ENCODE peak calls at places on chromosome 18, in six cellular contexts. S is sigmoid colon; W is ovary; F is CD8-positive, alpha-beta memory T cell; G is right cardiac atrium; E is MM.1S. A is an unnamed sample.

GRCh38 chr18:76496200-76496890 is 1.3 kb upstream of the ZNF516 start:
- DNase-seq in S (peak; percentile 90), W (peak; percentile 89), F (no peak), G (peak; percentile 91), E (no peak), A (peak; percentile 83)

GRCh38 chr18:8095947-8096570 is 513.2 kb upstream of the RAB12 start:
- DNase-seq in S (no peak), W (no peak), F (no peak), G (no peak), E (no peak), A (no peak)

GRCh38 chr18:46399276-46399675 is 257.7 kb downstream of the LOXHD1 start:
- DNase-seq in S (no peak), W (no peak), F (no peak), G (no peak), E (no peak), A (no peak)

GRCh38 chr18:48828713-48829442 is 121.9 kb downstream of the SMAD7 start:
- DNase-seq in S (peak; percentile 67), W (peak; percentile 58), F (no peak), G (peak; percentile 76), E (no peak), A (peak; percentile 81)

GRCh38 chr18:67997496-67997895 is 481.0 kb upstream of the DSEL start:
- DNase-seq in S (no peak), W (no peak), F (no peak), G (no peak), E (no peak), A (no peak)

GRCh38 chr18:67035026-67035425 is 431.1 kb upstream of the CDH19 start:
- DNase-seq in S (no peak), W (no peak), F (no peak), G (no peak), E (no peak), A (no peak)

GRCh38 chr18:28248653-28249052 is 71.7 kb upstream of the CDH2 start:
- DNase-seq in S (no peak), W (no peak), F (no peak), G (no peak), E (no peak), A (no peak)

GRCh38 chr18:58668211-58668610 is 3.1 kb upstream of the MALT1 start:
- DNase-seq in S (no peak), W (no peak), F (no peak), G (no peak), E (no peak), A (no peak)

GRCh38 chr18:34978953-34979608 is 62.1 kb upstream of the MAPRE2 start:
- DNase-seq in S (peak; percentile 78), W (peak; percentile 43), F (peak; percentile 34), G (peak; percentile 66), E (peak; percentile 48), A (peak; percentile 77)

GRCh38 chr18:8844721-8845148 is 139.4 kb downstream of the MTCL1 start:
- DNase-seq in S (no peak), W (no peak), F (no peak), G (no peak), E (no peak), A (no peak)

GRCh38 chr18:22194151-22194598 is 24.8 kb downstream of the GATA6 start:
- DNase-seq in S (no peak), W (peak; percentile 52), F (no peak), G (peak; percentile 82), E (no peak), A (no peak)

DNA sequence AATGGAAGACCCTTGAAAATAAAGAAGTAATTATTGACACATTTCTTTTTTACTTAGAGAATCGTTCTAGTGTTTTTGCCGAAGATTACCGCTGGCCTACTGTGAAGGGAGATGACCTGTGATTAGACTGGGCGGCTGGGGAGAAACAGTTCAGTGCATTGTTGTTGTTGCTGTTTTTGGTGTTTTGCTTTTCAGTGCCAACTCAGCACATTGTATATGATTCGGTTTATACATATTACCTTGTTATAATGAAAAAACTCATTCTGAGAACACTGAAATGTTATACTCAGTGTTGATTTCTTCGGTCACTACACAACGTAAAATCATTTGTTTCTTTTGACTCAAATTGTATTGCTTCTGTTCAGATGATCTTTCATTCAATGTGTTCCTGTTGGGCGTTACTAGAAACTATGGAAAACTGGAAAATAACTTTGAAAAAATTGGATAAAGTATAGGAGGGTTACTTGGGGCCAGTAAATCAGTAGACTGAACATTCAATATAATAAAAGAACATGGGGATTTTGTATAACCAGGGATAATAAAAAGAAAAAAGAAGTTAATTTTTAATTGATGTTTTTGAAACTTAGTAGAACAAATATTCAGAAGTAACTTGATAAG is 3.3 kb downstream of the PMAIP1 start:
- DNase-seq in S (no peak), W (no peak), F (no peak), G (no peak), E (no peak), A (no peak)
- H3K4me1 ChIP-seq in S (peaks cover 12% of the 10 kb centered on the region), W (peaks cover 3% of the 10 kb centered on the region), F (peaks cover 56% of the 10 kb centered on the region), G (no peaks in the 10 kb centered on the region), E (peaks cover 5% of the 10 kb centered on the region), A (no peaks in the 10 kb centered on the region)

DNA sequence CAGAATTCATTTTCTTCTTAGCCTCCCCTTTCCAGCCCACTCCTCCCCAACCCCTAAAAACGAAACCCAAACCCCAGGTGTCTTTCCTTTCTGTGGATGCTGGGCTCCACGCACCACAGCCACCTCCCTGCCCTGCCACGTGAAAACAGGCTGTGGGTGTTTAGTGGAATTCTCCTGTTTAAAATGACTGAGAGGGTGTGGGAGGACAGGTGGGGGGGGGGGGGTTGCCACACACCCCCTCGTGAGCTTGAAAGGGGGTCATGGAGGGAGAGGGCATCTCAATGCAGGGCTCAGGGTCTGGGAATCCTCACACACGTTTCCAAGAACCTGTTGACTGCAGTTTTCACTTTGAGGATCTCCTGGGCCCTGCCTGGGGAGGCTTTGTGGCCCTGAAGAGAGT is 110.3 kb downstream of the FAM210A start:
- DNase-seq in S (no peak), W (no peak), F (no peak), G (no peak), E (no peak), A (no peak)
- H3K27ac ChIP-seq in S (no peak overlapping the region), W (no peak overlapping the region), F (no peak overlapping the region), G (peak overlapping the region; percentile 69), E (no peak overlapping the region), A (no peak overlapping the region)

GRCh38 chr18:3012306-3012919 is 531 bp downstream of the LPIN2 start:
- DNase-seq in S (peak; percentile 76), W (peak; percentile 77), F (peak; percentile 38), G (peak; percentile 81), E (no peak), A (peak; percentile 90)

GRCh38 chr18:3015203-3015590 is 2.3 kb upstream of the LPIN2 start:
- DNase-seq in S (no peak), W (no peak), F (no peak), G (peak; percentile 56), E (no peak), A (no peak)

GRCh38 chr18:3015851-3016250 is 2.9 kb upstream of the LPIN2 start:
- DNase-seq in S (no peak), W (no peak), F (no peak), G (no peak), E (no peak), A (no peak)

GRCh38 chr18:3014501-3015202 is 1.7 kb upstream of the LPIN2 start:
- DNase-seq in S (no peak), W (no peak), F (no peak), G (no peak), E (no peak), A (no peak)

GRCh38 chr18:3012920-3013810 is at the start of gene LPIN2:
- DNase-seq in S (peak; percentile 99), W (peak; percentile 100), F (peak; percentile 91), G (peak; percentile 100), E (peak; percentile 98), A (peak; percentile 99)
- H3K4me1 ChIP-seq in S (peaks cover 26% of the 10 kb centered on the region), W (peaks cover 9% of the 10 kb centered on the region), F (peaks cover 71% of the 10 kb centered on the region), G (peaks cover 6% of the 10 kb centered on the region), E (peaks cover 5% of the 10 kb centered on the region), A (peaks cover 20% of the 10 kb centered on the region)

GRCh38 chr18:55302337-55302833 is 285.6 kb downstream of the TCF4 start:
- DNase-seq in S (no peak), W (no peak), F (no peak), G (no peak), E (no peak), A (no peak)

GRCh38 chr18:55301196-55301540 is 286.8 kb downstream of the TCF4 start:
- DNase-seq in S (no peak), W (no peak), F (no peak), G (no peak), E (no peak), A (no peak)

GRCh38 chr18:55301836-55302235 is 286.2 kb downstream of the TCF4 start:
- DNase-seq in S (no peak), W (no peak), F (no peak), G (no peak), E (no peak), A (no peak)

GRCh38 chr18:55296761-55297160 is 291.2 kb downstream of the TCF4 start:
- DNase-seq in S (no peak), W (no peak), F (no peak), G (no peak), E (no peak), A (no peak)

DNA sequence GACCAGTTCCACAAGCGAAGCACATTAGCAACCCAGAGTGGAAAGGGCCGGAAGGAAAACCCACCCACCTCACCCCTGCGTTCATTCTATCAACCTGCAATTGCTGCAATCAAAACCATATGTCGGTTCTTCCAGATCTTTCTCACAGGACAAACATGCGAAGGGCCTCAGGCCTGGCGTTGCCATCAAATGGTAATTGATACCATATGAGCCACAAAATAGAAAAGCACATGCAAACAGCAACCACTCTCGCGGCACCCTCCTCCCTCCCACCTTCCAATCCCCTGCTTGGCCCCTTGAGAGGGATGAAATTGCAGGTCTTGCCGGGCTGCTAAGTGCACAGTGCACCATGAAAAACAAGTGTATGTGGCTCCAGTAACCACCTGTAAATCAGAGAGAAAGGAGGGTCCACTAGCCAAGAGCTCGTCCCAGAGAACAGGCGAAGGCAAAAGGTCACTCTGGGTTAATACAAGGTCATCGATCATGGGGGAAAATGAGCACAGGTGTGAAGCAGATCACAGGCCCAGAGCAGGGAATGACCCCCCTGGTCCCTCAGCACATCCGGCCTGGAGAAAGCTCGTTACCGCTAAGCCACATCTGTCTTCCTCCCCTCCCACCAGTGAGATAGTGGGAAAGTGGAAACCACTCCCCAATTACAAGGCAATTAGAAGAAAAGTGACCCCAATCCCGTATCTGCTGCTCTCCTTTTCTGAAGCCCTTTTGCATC is 287.4 kb downstream of the TCF4 start:
- DNase-seq in S (no peak), W (no peak), F (no peak), G (no peak), E (no peak), A (no peak)
- H3K27ac ChIP-seq in S (no peak overlapping the region), W (no peak overlapping the region), F (no peak overlapping the region), G (no peak overlapping the region), E (no peak overlapping the region), A (no peak overlapping the region)

GRCh38 chr18:13621886-13622619 is 104.3 kb downstream of the FAM210A start:
- DNase-seq in S (no peak), W (no peak), F (no peak), G (no peak), E (no peak), A (no peak)
- H3K4me1 ChIP-seq in S (no peaks in the 10 kb centered on the region), W (no peaks in the 10 kb centered on the region), F (no peaks in the 10 kb centered on the region), G (no peaks in the 10 kb centered on the region), E (no peaks in the 10 kb centered on the region), A (no peaks in the 10 kb centered on the region)

A was measured in kidney.